ENCODE peak calls at places on chromosomes 5 and 9, in four cellular contexts. B, S, Z and V are unnamed samples.
A peak's percentile ranks its signal among the peaks of the same experiment; 100 is the strongest.

GRCh38 chr5:159163027-159163699 is 46.2 kb downstream of the RNF145 start:
- DNase-seq in S (no peak), B (no peak), Z (no peak), V (peak; percentile 94)

GRCh38 chr5:94407023-94407422 is 211.4 kb downstream of the KIAA0825 start:
- DNase-seq in Z (no peak), S (no peak), B (no peak), V (no peak)

GRCh38 chr5:73160239-73160671 is 12.7 kb upstream of the TMEM174 start:
- DNase-seq in Z (no peak), B (peak; percentile 62), S (no peak), V (no peak)

GRCh38 chr9:114097613-114098020 is 1.5 kb downstream of the KIF12 start:
- DNase-seq in S (no peak), B (no peak), Z (peak; percentile 30), V (no peak)

GRCh38 chr5:32299059-32299677 is 13.6 kb downstream of the MTMR12 start:
- DNase-seq in S (no peak), B (no peak), Z (no peak), V (no peak)

GRCh38 chr9:76537150-76537646 is 78.2 kb downstream of the GCNT1 start:
- DNase-seq in B (no peak), Z (peak; percentile 77), S (no peak), V (no peak)

GRCh38 chr5:78554595-78554994 is 94.0 kb downstream of the LHFPL2 start:
- DNase-seq in Z (no peak), S (no peak), B (no peak), V (no peak)

GRCh38 chr5:131436081-131436480 is 172.2 kb downstream of the CDC42SE2 start:
- DNase-seq in S (no peak), Z (no peak), B (no peak), V (no peak)

GRCh38 chr9:2816476-2817141 is 27.3 kb downstream of the PUM3 start:
- DNase-seq in B (no peak), Z (no peak), S (no peak), V (peak; percentile 98)

GRCh38 chr5:149452665-149453617 is 73.8 kb upstream of the IL17B start:
- DNase-seq in B (no peak), Z (peak; percentile 92), S (no peak), V (peak; percentile 96)

GRCh38 chr5:84382363-84383295 is 2.1 kb downstream of the EDIL3 start:
- DNase-seq in B (no peak), S (no peak), Z (peak; percentile 66), V (peak; percentile 53)

GRCh38 chr5:134453016-134453415 is 41.3 kb upstream of the CDKN2AIPNL start:
- DNase-seq in S (no peak), Z (no peak), B (no peak), V (no peak)

GRCh38 chr5:132257131-132258101 is at the start of gene PDLIM4:
- DNase-seq in S (peak; percentile 84), Z (peak; percentile 62), B (no peak), V (no peak)

GRCh38 chr9:69620731-69621130 is 51.4 kb downstream of the APBA1 start:
- DNase-seq in Z (no peak), B (no peak), S (no peak), V (no peak)

GRCh38 chr5:78361226-78361993 is 993 bp downstream of the SCAMP1 start:
- DNase-seq in B (no peak), Z (peak; percentile 90), S (peak; percentile 28), V (peak; percentile 78)

GRCh38 chr9:93132287-93132927 is 1.6 kb downstream of the NINJ1 start:
- DNase-seq in S (peak; percentile 35), Z (no peak), B (no peak), V (no peak)

GRCh38 chr5:172854451-172854871 is 20.4 kb downstream of the ERGIC1 start:
- DNase-seq in S (no peak), Z (peak; percentile 70), B (no peak), V (peak; percentile 63)

GRCh38 chr5:177445052-177446016 is 1.3 kb upstream of the PRR7 start:
- DNase-seq in B (no peak), S (no peak), Z (no peak), V (no peak)

GRCh38 chr5:173395257-173395932 is 67.2 kb upstream of the STC2 start:
- DNase-seq in S (peak; percentile 25), B (no peak), Z (no peak), V (peak; percentile 85)

GRCh38 chr5:177403194-177403825 is 2.8 kb upstream of the PFN3 start:
- DNase-seq in Z (no peak), S (no peak), B (no peak), V (peak; percentile 12)

GRCh38 chr5:153974131-153974812 is 64.4 kb downstream of the FAM114A2 start:
- DNase-seq in B (no peak), Z (peak; percentile 53), S (peak; percentile 38), V (peak; percentile 40)

GRCh38 chr5:71695561-71695960 is 23.5 kb upstream of the CARTPT start:
- DNase-seq in B (no peak), S (no peak), Z (no peak), V (no peak)

GRCh38 chr9:70816316-70816715 is 305.1 kb downstream of the TRPM3 start:
- DNase-seq in B (no peak), S (no peak), Z (no peak), V (no peak)

GRCh38 chr5:2010940-2011339 is 128.2 kb upstream of the IRX4 start:
- DNase-seq in S (no peak), Z (no peak), B (no peak), V (no peak)

GRCh38 chr5:139669681-139670368 is 21.7 kb downstream of the CXXC5 start:
- DNase-seq in Z (no peak), B (no peak), S (peak; percentile 93), V (no peak)

GRCh38 chr9:14846871-14847311 is 63.3 kb downstream of the FREM1 start:
- DNase-seq in B (no peak), Z (peak; percentile 28), S (peak; percentile 58), V (peak; percentile 17)

GRCh38 chr5:1315709-1316587 is 21.1 kb upstream of the TERT start:
- DNase-seq in S (peak; percentile 56), Z (no peak), B (peak; percentile 69), V (no peak)

GRCh38 chr5:68419637-68420452 is 204.3 kb downstream of the PIK3R1 start:
- DNase-seq in Z (peak; percentile 8), B (no peak), S (peak; percentile 73), V (no peak)

GRCh38 chr5:78050888-78051287 is 243.6 kb downstream of the AP3B1 start:
- DNase-seq in S (no peak), Z (peak; percentile 70), B (no peak), V (peak; percentile 80)

GRCh38 chr5:36462295-36463021 is 143.9 kb upstream of the SLC1A3 start:
- DNase-seq in B (no peak), Z (no peak), S (no peak), V (no peak)

GRCh38 chr5:160092960-160093701 is 26.1 kb downstream of the PWWP2A start:
- DNase-seq in B (peak; percentile 72), S (no peak), Z (no peak), V (no peak)

GRCh38 chr5:100902406-100903035 is 561 bp downstream of the ST8SIA4 start:
- DNase-seq in B (no peak), S (no peak), Z (peak; percentile 65), V (no peak)

GRCh38 chr5:142547445-142548374 is 138.2 kb downstream of the FGF1 start:
- DNase-seq in B (no peak), S (no peak), Z (no peak), V (no peak)

GRCh38 chr5:96567188-96567587 is 95.0 kb upstream of the CAST start:
- DNase-seq in Z (peak; percentile 83), S (no peak), B (no peak), V (peak; percentile 43)

GRCh38 chr9:110748251-110748893 is 79.8 kb downstream of the MUSK start:
- DNase-seq in B (no peak), Z (peak; percentile 42), S (no peak), V (no peak)

GRCh38 chr5:56995605-56996004 is 43.7 kb upstream of the MIER3 start:
- DNase-seq in B (no peak), S (no peak), Z (no peak), V (no peak)
- TF ChIP-seq FOS in B (no peak), S (no peak), Z (no peak), V (no peak)

GRCh38 chr9:133750927-133751649 is 12.9 kb upstream of the SARDH start:
- DNase-seq in Z (no peak), S (no peak), B (no peak), V (no peak)
- TF ChIP-seq FOS in Z (no peak), S (no peak), B (no peak), V (no peak)

DNA sequence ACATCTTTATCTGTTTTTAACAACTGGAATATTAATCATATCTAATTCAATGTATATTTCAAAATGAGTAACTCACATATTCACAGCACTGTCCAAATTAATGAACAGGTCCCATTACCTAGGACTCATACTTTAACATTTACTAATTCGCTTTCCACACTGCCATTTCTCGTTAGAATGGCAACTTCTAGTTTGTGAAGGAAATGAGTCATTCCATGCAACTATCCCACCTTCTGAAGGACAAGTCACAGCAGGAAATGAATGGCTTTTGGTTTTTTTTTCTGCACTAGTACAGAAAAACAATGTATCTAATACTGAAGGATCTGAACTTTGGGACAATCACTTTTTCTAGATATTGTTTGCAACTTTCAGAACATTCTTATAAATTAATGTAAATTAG is 24.6 kb upstream of the IFNK start:
- DNase-seq in Z (peak; percentile 64), B (no peak), S (no peak), V (no peak)
- TF ChIP-seq FOS in Z (peak; percentile 88), B (no peak), S (no peak), V (no peak)

DNA sequence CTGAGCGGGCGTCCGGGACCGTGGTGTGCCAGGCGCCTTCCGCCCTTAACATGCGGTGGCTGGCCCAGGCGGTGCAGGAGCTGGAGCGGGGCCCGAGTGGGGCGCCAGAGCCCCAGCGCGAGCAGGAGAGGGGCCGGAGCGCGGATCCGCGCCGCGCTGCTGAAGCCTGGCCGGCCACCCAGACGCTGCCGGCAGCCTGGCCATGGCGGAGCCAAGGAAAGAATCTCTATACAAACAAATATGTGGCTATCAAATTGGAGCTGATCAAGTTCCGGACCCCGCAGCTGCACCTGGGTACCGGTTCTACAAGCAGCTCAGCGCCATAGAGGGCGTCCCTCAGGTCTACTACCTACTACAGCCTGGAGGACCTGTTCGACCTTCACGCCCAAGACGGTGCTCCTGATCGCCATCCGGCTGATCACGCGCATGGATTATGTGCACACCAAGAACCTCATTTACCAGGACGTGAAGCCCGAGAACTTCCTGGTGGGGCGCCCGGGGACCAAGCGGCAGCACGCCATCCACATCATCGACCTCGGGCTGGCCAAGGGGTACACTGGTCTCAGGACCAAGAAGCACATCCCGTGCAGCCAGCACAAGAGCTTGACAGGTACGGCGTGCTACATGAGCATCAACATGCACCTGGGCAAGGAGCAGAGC is 55.8 kb downstream of the JAK2 start:
- DNase-seq in S (no peak), B (no peak), Z (no peak), V (no peak)
- TF ChIP-seq FOS in S (no peak), B (no peak), Z (no peak), V (no peak)

GRCh38 chr5:61617039-61617438 is 285.0 kb downstream of the ZSWIM6 start:
- DNase-seq in S (no peak), B (no peak), Z (no peak), V (no peak)
- TF ChIP-seq FOS in S (no peak), B (no peak), Z (no peak), V (no peak)